ENCODE peak calls at places on chromosomes 3 and 15, in eight cellular contexts. Z is H9; E is progenitor cell of endocrine pancreas; C is endothelial cell; O is CD4-positive, alpha-beta T cell; T is GM23338; G is AG10803; V is A549. X is an unnamed sample.
A peak's percentile ranks its signal among the peaks of the same experiment; 100 is the strongest.

GRCh38 chr15:82540984-82541431 is 751 bp upstream of the RPS17 start:
- DNase-seq in T (peak; percentile 55), E (no peak), V (no peak), O (no peak), Z (peak; percentile 50), C (no peak), G (no peak), X (no peak)

GRCh38 chr3:73552700-73553099 is 72.0 kb downstream of the PDZRN3 start:
- DNase-seq in O (no peak), Z (no peak), E (no peak), V (no peak), G (no peak), C (no peak), T (no peak), X (no peak)

GRCh38 chr3:31941230-31941632 is 39.8 kb downstream of the OSBPL10 start:
- DNase-seq in Z (no peak), V (peak; percentile 61), C (no peak), G (no peak), O (no peak), T (no peak), E (no peak), X (no peak)

GRCh38 chr15:56053046-56053400 is 59.6 kb upstream of the NEDD4 start:
- DNase-seq in E (no peak), O (no peak), V (no peak), G (no peak), T (no peak), Z (no peak), C (no peak), X (no peak)

GRCh38 chr15:75302318-75302717 is 19.7 kb downstream of the GOLGA6D start:
- DNase-seq in V (no peak), T (no peak), C (no peak), Z (no peak), G (no peak), E (no peak), O (no peak), X (no peak)

GRCh38 chr3:60998855-60999254 is 252.4 kb downstream of the FHIT start:
- DNase-seq in E (no peak), O (no peak), V (no peak), Z (no peak), G (no peak), C (no peak), T (no peak), X (no peak)

GRCh38 chr3:48695113-48695753 is 9.5 kb upstream of the NCKIPSD start:
- DNase-seq in Z (peak; percentile 90), T (peak; percentile 94), O (no peak), V (no peak), C (no peak), G (peak; percentile 66), E (no peak), X (no peak)

GRCh38 chr15:77617507-77618285 is 15.0 kb downstream of the LINGO1 start:
- DNase-seq in O (no peak), V (peak; percentile 69), T (peak; percentile 66), C (peak; percentile 46), E (peak; percentile 34), G (no peak), Z (peak; percentile 55), X (no peak)

GRCh38 chr3:53802256-53802880 is 43.9 kb downstream of the CHDH start:
- DNase-seq in G (no peak), O (no peak), T (no peak), C (no peak), Z (no peak), E (no peak), V (no peak), X (no peak)

GRCh38 chr3:149654188-149654601 is 3.6 kb downstream of the WWTR1 start:
- DNase-seq in O (no peak), T (no peak), E (no peak), Z (no peak), G (peak; percentile 39), C (no peak), V (no peak), X (no peak)

GRCh38 chr3:56845505-56845904 is 43.8 kb upstream of the ARHGEF3 start:
- DNase-seq in V (no peak), G (peak; percentile 32), T (no peak), C (no peak), Z (no peak), E (no peak), O (no peak), X (no peak)

GRCh38 chr3:178845446-178846118 is 226.0 kb downstream of the ZMAT3 start:
- DNase-seq in C (no peak), O (no peak), V (no peak), E (no peak), Z (no peak), G (peak; percentile 33), T (no peak), X (no peak)

GRCh38 chr3:193780810-193781472 is 187.9 kb downstream of the OPA1 start:
- DNase-seq in Z (peak; percentile 75), T (peak; percentile 91), V (peak; percentile 64), O (no peak), E (peak; percentile 55), C (peak; percentile 74), G (peak; percentile 76), X (no peak)

GRCh38 chr3:161475905-161476304 is 20.7 kb upstream of the OTOL1 start:
- DNase-seq in V (peak; percentile 45), G (no peak), Z (no peak), E (no peak), T (no peak), C (no peak), O (no peak), X (no peak)

GRCh38 chr15:31280037-31280830 is 46.4 kb upstream of the KLF13 start:
- DNase-seq in V (no peak), T (no peak), E (peak; percentile 6), C (no peak), G (no peak), O (no peak), Z (peak; percentile 29), X (peak; percentile 6)

GRCh38 chr15:78065284-78065872 is 12.1 kb downstream of the TBC1D2B start:
- DNase-seq in C (no peak), T (no peak), Z (no peak), E (no peak), V (no peak), G (peak; percentile 100), O (no peak), X (no peak)

GRCh38 chr3:87173776-87174175 is 53.3 kb upstream of the CHMP2B start:
- DNase-seq in G (no peak), T (no peak), V (no peak), O (no peak), C (no peak), Z (no peak), E (no peak), X (no peak)

GRCh38 chr15:36449662-36450145 is 129.7 kb upstream of the CDIN1 start:
- DNase-seq in V (no peak), Z (no peak), C (no peak), T (no peak), E (no peak), O (no peak), G (no peak), X (no peak)

GRCh38 chr3:42067324-42067723 is 23.8 kb upstream of the TRAK1 start:
- DNase-seq in Z (no peak), O (no peak), T (no peak), G (peak; percentile 88), V (no peak), E (no peak), C (no peak), X (no peak)

GRCh38 chr3:57150097-57150496 is 15.1 kb downstream of the IL17RD start:
- DNase-seq in V (no peak), Z (no peak), G (no peak), C (no peak), E (no peak), T (no peak), O (no peak), X (no peak)

GRCh38 chr15:100778831-100779288 is 100.8 kb upstream of the ALDH1A3 start:
- DNase-seq in O (no peak), G (no peak), Z (no peak), C (no peak), E (peak; percentile 3), V (no peak), T (no peak), X (no peak)

DNA sequence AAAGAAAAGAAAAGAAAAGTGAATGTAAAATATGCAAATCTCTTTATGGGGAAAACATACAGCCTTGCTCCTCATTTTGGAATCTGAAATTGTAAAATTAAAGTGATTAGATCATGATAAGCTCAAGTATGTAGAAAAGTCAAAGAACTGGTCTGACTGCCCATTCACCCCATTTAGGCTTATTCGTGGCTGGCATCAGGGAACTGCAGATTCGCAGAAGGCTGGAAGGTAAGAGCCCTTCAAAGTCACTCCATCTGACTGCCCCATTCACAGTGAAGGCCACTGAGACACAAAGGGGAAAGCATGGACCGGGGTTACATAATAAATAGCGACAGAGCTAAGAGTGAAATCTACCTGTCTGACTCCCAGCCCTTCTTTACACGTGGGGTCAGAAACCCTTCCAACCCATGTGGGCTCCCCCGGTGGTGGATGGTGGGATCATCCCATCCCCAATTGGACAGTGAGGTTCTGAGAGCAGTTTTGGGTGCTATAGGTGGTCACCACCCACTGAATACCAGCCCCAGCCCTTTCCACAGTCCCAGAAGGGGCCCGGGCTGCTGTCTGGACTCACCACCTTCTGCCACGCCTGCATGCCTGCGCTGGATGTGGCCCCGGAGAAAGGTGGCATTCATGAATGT is 18.1 kb downstream of the DZIP1L start:
- DNase-seq in O (no peak), C (peak; percentile 33), T (peak; percentile 79), E (no peak), V (no peak), G (no peak), Z (peak; percentile 61), X (no peak)
- TF ChIP-seq CTCF in O (peak; percentile 25), C (peak; percentile 73), T (peak; percentile 66), E (peak; percentile 51), V (no peak), G (peak; percentile 39), Z (peak; percentile 71), X (no peak)

GRCh38 chr15:28913171-28913765 is 27.5 kb downstream of the APBA2 start:
- DNase-seq in O (no peak), T (peak; percentile 51), V (peak; percentile 38), E (no peak), G (no peak), Z (no peak), C (no peak), X (no peak)
- TF ChIP-seq CTCF in O (no peak), T (peak; percentile 20), V (no peak), E (peak; percentile 41), G (no peak), Z (peak; percentile 36), C (no peak), X (no peak)

GRCh38 chr3:69695443-69695842 is 43.8 kb upstream of the MITF start:
- DNase-seq in Z (no peak), G (no peak), T (no peak), V (no peak), C (no peak), E (no peak), O (no peak), X (no peak)
- TF ChIP-seq CTCF in Z (no peak), G (no peak), T (no peak), V (no peak), C (no peak), E (no peak), O (no peak), X (no peak)

GRCh38 chr3:113499081-113499480 is 15.9 kb downstream of the SPICE1 start:
- DNase-seq in C (no peak), T (no peak), G (peak; percentile 13), Z (no peak), O (no peak), E (no peak), V (no peak), X (no peak)

GRCh38 chr3:113498221-113499005 is 16.5 kb downstream of the SPICE1 start:
- DNase-seq in E (no peak), G (peak; percentile 41), Z (no peak), T (no peak), O (no peak), C (no peak), V (peak; percentile 62), X (no peak)

GRCh38 chr3:113496924-113497323 is 18.0 kb downstream of the SPICE1 start:
- DNase-seq in G (peak; percentile 44), C (no peak), Z (no peak), O (no peak), T (no peak), V (peak; percentile 27), E (no peak), X (no peak)

GRCh38 chr3:113495035-113495434 is 19.9 kb downstream of the SPICE1 start:
- DNase-seq in E (no peak), C (peak; percentile 19), G (peak; percentile 30), O (peak; percentile 21), T (peak; percentile 56), Z (no peak), V (peak; percentile 55), X (no peak)
- TF ChIP-seq CTCF in E (peak; percentile 54), C (peak; percentile 32), G (peak; percentile 45), O (peak; percentile 45), T (peak; percentile 61), Z (peak; percentile 64), V (peak; percentile 75), X (peak; percentile 44)